ENCODE peak calls at places on chromosomes 5 and 9, in four cellular contexts. A is dorsolateral prefrontal cortex; K is astrocyte of the spinal cord; H is CD4-positive, alpha-beta T cell. D is an unnamed sample.

GRCh38 chr9:36100532-36100931 is 36.0 kb upstream of the GLIPR2 start:
- DNase-seq in A (no peak), K (peak), H (no peak), D (no peak)

GRCh38 chr9:99103909-99104458 is 929 bp upstream of the TGFBR1 start:
- DNase-seq in A (no peak), K (no peak), H (no peak), D (no peak)

GRCh38 chr9:1490341-1491115 is 440.4 kb downstream of the DMRT2 start:
- DNase-seq in A (no peak), K (no peak), H (no peak), D (no peak)

GRCh38 chr5:174737335-174737734 is 13.0 kb downstream of the MSX2 start:
- DNase-seq in A (no peak), K (no peak), H (no peak), D (no peak)

GRCh38 chr5:81233080-81233634 is at the start of gene CKMT2:
- DNase-seq in A (no peak), K (peak), H (no peak), D (peak)

GRCh38 chr9:38380230-38380871 is 12.2 kb upstream of the ALDH1B1 start:
- DNase-seq in A (no peak), K (no peak), H (no peak), D (no peak)

GRCh38 chr9:85603920-85604319 is 137.8 kb downstream of the AGTPBP1 start:
- DNase-seq in A (no peak), K (no peak), H (no peak), D (no peak)

GRCh38 chr9:120117081-120117480 is 462.9 kb downstream of the CDK5RAP2 start:
- DNase-seq in A (no peak), K (no peak), H (no peak), D (no peak)

GRCh38 chr9:7622481-7622880 is 177.1 kb downstream of the DMAC1 start:
- DNase-seq in A (no peak), K (no peak), H (no peak), D (no peak)

GRCh38 chr9:98864257-98865180 is 57.0 kb downstream of the GALNT12 start:
- DNase-seq in A (no peak), K (no peak), H (no peak), D (no peak)

DNA sequence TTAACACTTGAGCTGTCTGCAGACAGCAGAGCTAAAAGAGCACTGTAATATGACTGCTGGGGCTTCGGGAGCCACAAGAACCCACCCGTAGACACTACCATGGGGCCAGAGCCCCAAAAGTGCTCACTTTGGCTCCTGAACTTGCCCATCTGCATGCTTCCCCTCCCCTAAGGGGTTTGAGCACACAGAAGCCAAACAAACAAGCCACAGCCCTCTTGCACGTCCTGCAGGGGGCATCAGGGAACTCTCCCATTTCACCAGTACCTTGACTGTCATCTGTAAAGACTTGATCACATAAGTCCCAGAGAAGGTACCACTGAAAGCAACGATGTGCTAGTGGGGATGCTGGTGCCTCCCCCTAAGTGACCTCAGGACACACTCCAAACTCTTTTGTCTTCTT is 681.8 kb downstream of the SEMA5A start:
- DNase-seq in A (no peak), K (no peak), H (no peak), D (no peak)
- TF ChIP-seq CTCF in A (no peak), K (peak), H (no peak), D (peak)

DNA sequence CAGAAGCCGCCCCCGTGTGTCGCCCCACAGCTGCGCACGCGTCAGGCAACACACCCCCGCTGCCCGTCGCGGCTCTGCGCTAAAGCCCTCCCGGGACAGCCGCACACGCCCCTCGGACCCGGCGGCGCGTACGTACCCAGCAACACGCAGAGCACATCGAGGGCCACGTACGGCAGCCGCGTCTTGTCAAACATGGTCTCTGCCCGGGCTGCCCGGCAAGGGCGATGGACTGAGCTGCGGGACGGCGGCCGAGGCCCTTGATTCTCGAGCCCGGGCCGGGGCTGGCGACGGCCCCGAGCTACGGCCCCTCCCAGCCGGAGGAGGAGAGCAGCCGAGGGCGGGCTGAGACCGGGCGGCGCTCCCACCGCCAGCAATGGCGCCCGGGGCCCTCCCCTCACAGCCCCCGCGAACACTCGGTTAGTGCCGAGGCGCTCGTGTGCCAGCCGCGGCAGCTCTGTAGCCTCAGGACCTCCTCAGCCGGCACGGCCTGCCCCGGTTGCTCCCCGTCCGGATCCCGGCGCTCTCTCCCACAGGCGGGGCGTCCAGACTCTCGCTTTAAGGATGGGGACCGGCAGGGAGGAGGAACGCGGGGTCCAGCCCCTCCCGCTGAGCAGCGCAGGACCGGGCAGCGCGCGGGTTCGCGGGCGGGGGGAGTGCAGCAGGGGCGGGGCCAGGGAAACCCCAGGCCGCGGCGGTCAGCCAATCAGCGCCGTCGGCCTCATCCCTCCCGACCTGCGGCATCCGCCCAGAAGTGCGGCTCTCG is at the start of gene PLPP1:
- DNase-seq in A (peak), K (peak), H (peak), D (peak)
- TF ChIP-seq CTCF in A (no peak), K (no peak), H (no peak), D (no peak)

DNA sequence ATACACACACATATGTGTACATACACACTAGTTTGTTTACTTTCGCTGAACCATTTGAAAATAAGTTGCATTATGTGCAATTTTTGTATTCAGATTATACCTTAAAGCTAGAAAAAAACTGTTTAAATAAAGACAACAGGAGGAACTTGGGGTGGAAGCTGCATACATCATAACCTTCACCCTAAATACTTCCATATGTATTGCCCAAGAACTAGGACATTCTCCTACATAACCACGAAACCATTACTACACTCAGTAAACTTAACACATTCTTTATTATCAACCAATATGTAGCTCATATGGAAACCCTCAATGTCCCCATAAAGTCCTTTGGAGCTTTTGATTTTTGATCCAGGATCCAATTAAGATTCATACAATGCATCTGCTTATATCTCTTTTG is 83.3 kb downstream of the GIN1 start:
- DNase-seq in A (no peak), K (no peak), H (no peak), D (no peak)
- TF ChIP-seq CTCF in A (no peak), K (no peak), H (no peak), D (no peak)

GRCh38 chr9:127979333-127980055 is 1.3 kb downstream of the EEIG1 start:
- DNase-seq in A (peak), K (peak), H (no peak), D (peak)

GRCh38 chr9:127976943-127977871 is 3.6 kb downstream of the EEIG1 start:
- DNase-seq in A (no peak), K (no peak), H (no peak), D (no peak)

GRCh38 chr9:127976498-127976897 is 4.3 kb downstream of the EEIG1 start:
- DNase-seq in A (no peak), K (no peak), H (peak), D (no peak)

GRCh38 chr9:127979015-127979332 is 1.8 kb downstream of the EEIG1 start:
- DNase-seq in A (no peak), K (no peak), H (no peak), D (no peak)

GRCh38 chr9:127977877-127978647 is 2.7 kb downstream of the EEIG1 start:
- DNase-seq in A (no peak), K (peak), H (no peak), D (no peak)
- TF ChIP-seq CTCF in A (no peak), K (no peak), H (no peak), D (peak)

GRCh38 chr5:168874713-168875380 is 295.7 kb upstream of the PANK3 start:
- DNase-seq in A (no peak), K (no peak), H (no peak), D (peak)
- TF ChIP-seq CTCF in A (no peak), K (peak), H (no peak), D (peak)

DNA sequence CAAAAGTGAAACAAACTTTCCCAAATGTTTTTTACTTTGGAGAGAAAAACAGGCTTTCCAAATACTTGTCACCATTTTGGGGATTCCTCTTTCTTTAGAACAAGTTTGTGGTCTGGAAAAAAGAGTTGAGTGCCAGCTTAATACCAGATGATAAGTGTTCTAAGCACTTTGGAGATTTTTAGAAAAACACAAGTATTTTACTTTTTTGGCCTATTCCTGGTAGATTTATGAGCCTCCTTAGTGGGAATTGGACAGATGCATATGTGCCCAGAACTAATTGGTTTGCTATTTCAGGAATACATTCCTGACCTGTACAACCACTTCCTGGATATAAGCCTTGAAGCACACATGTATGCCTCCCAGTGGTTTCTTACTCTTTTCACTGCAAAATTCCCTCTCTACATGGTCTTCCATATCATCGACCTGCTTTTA is 40.5 kb downstream of the GPR21 start:
- DNase-seq in A (no peak), K (peak), H (no peak), D (no peak)
- TF ChIP-seq CTCF in A (no peak), K (no peak), H (no peak), D (no peak)

DNA sequence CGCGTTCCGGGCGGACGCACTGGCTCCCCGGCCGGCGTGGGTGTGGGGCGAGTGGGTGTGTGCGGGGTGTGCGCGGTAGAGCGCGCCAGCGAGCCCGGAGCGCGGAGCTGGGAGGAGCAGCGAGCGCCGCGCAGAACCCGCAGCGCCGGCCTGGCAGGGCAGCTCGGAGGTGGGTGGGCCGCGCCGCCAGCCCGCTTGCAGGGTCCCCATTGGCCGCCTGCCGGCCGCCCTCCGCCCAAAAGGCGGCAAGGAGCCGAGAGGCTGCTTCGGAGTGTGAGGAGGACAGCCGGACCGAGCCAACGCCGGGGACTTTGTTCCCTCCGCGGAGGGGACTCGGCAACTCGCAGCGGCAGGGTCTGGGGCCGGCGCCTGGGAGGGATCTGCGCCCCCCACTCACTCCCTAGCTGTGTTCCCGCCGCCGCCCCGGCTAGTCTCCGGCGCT is at the start of gene DAPK1:
- DNase-seq in A (no peak), K (peak), H (no peak), D (peak)
- TF ChIP-seq CTCF in A (no peak), K (peak), H (no peak), D (peak)

DNA sequence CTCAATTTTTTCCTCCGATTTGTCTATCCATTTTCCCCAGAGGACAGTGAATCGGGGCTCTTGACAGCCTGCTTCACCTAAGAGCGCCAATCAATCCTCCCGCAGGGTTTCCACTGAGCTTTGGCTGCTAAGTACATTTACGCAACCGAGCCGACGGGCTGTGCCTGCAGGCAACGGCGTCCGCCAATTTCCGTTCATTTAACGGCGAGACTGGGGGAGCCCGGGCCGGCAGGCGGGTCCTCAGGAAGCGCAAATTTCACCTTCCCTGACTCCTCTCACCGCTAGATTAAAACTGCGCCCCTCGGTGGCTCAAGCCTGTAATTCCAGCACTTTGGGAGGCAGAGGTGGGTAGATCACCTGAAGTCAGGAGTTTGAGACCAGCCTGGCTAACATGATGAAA is 2.7 kb upstream of the NXNL2 start:
- DNase-seq in A (no peak), K (peak), H (no peak), D (peak)
- TF ChIP-seq CTCF in A (no peak), K (no peak), H (no peak), D (peak)

DNA sequence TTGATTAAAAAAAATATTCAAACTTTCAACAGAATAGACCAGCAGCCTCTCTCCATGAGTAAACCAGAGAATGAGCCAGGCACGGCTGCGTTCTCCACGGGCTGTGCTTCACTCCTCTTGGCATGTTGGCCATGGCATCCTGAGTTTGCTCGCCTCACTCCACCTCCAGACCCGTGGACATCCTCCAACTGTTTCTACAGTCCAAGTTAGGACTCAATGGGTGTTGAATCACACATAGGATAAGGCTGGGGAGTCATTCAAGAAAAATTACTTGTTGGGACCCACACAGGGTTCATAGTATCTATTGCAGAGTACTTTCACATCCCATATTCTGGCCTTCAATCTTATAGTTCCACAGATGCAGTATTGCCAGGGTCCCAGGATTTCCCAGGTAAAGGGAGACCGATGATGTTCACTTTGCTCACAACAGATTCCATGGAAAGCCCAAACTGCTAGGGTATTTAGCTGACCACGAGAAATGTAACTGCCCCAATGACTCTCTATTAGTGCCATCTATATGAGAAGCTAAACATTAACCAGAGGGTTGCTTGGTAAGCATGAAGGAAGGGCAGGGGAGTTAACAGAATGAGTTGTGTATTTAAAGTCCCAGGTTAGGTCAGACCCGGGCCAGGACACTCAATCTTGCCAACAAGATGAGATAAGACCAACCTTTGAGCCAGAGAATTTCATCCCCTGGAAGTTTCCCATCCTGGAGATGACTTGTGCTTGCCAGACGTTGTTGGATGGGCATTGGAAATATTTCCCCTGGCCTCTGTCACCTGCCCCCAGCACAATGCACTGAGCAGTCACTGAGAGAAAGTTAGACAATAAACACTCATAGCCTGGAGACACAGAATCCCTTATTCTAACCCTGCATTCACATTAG is 19.7 kb upstream of the GDA start:
- DNase-seq in A (no peak), K (no peak), H (no peak), D (no peak)
- TF ChIP-seq CTCF in A (no peak), K (no peak), H (no peak), D (no peak)